ENCODE peak calls at places on chromosomes 11 and 22, in nine cellular contexts. D is naive thymus-derived CD4-positive, alpha-beta T cell; I is IMR-90; V is gastrocnemius medialis; Q is heart right ventricle; Y is lower lobe of right lung; Z is PC-3; S is RWPE2; P is K562. U is an unnamed sample.

GRCh38 chr11:63543711-63544110 is 7.1 kb downstream of the PLAAT4 start:
- ATAC-seq in Q (no peak), Z (no peak), I (no peak), D (no peak), V (no peak), Y (no peak), P (no peak), S (no peak), U (no peak)

GRCh38 chr22:24391836-24392217 is 35.6 kb upstream of the ADORA2A start:
- ATAC-seq in V (no peak), S (peak; percentile 75), I (peak; percentile 94), Q (no peak), Z (no peak), P (no peak), Y (no peak), D (no peak), U (no peak)

GRCh38 chr22:38336699-38337098 is 19.5 kb upstream of the CSNK1E start:
- ATAC-seq in Y (no peak), Q (no peak), P (no peak), Z (no peak), D (no peak), S (no peak), V (no peak), I (no peak), U (no peak)

GRCh38 chr22:20021196-20022181 is 579 bp downstream of the TANGO2 start:
- ATAC-seq in Q (peak; percentile 80), V (peak; percentile 84), D (no peak), Y (peak; percentile 69), Z (peak; percentile 33), P (peak; percentile 72), I (peak; percentile 35), S (peak; percentile 3), U (peak; percentile 6)

GRCh38 chr11:35146074-35146521 is 7.1 kb downstream of the CD44 start:
- ATAC-seq in V (no peak), Z (no peak), P (no peak), Q (no peak), S (peak; percentile 38), Y (peak; percentile 71), I (no peak), D (no peak), U (no peak)

GRCh38 chr11:59174664-59175033 is 2.7 kb downstream of the DTX4 start:
- ATAC-seq in I (no peak), Y (no peak), Z (peak; percentile 48), S (peak; percentile 69), Q (no peak), P (no peak), D (no peak), V (no peak), U (no peak)

GRCh38 chr11:60691636-60692035 is 7.8 kb upstream of the MS4A8 start:
- ATAC-seq in D (no peak), Z (no peak), Q (no peak), S (no peak), P (no peak), Y (no peak), I (no peak), V (no peak), U (no peak)

GRCh38 chr11:87307101-87307500 is 269.4 kb downstream of the TMEM135 start:
- ATAC-seq in P (no peak), S (no peak), D (no peak), Q (peak; percentile 22), V (peak; percentile 54), Z (no peak), I (no peak), Y (no peak), U (peak; percentile 50)

GRCh38 chr11:78170413-78170812 is 18.0 kb downstream of the KCTD21 start:
- ATAC-seq in S (no peak), D (no peak), Y (no peak), Q (no peak), V (no peak), Z (no peak), I (no peak), P (no peak), U (no peak)

GRCh38 chr22:37305873-37306272 is 23.6 kb downstream of the CYTH4 start:
- ATAC-seq in Y (no peak), Q (no peak), D (no peak), Z (no peak), P (no peak), S (no peak), I (no peak), V (no peak), U (no peak)

GRCh38 chr22:37306494-37306829 is 24.2 kb downstream of the CYTH4 start:
- ATAC-seq in I (no peak), P (no peak), Q (no peak), Z (no peak), S (no peak), V (no peak), D (no peak), Y (no peak), U (no peak)

GRCh38 chr22:37303821-37304274 is 21.5 kb downstream of the CYTH4 start:
- ATAC-seq in Z (peak; percentile 82), Q (no peak), Y (peak; percentile 48), D (peak; percentile 70), P (no peak), I (peak; percentile 63), S (peak; percentile 85), V (no peak), U (no peak)

GRCh38 chr22:37302617-37303555 is 20.6 kb downstream of the CYTH4 start:
- ATAC-seq in D (no peak), Z (no peak), Q (no peak), S (no peak), P (no peak), Y (no peak), V (no peak), I (no peak), U (no peak)

GRCh38 chr22:37304595-37305343 is 22.5 kb downstream of the CYTH4 start:
- ATAC-seq in D (no peak), Q (no peak), Z (no peak), P (no peak), V (no peak), S (no peak), Y (no peak), I (no peak), U (no peak)
- H3K4me3 ChIP-seq in D (no peak overlapping the region), Q (no peak overlapping the region), Z (no peak overlapping the region), P (no peak overlapping the region), V (no peak overlapping the region), S (no peak overlapping the region), Y (no peak overlapping the region), I (no peak overlapping the region), U (no peak overlapping the region)

GRCh38 chr11:46942172-46942571 is 5.6 kb downstream of the CSTPP1 start:
- ATAC-seq in S (no peak), P (no peak), I (no peak), D (no peak), Z (peak; percentile 27), Q (no peak), Y (peak; percentile 68), V (no peak), U (no peak)

DNA sequence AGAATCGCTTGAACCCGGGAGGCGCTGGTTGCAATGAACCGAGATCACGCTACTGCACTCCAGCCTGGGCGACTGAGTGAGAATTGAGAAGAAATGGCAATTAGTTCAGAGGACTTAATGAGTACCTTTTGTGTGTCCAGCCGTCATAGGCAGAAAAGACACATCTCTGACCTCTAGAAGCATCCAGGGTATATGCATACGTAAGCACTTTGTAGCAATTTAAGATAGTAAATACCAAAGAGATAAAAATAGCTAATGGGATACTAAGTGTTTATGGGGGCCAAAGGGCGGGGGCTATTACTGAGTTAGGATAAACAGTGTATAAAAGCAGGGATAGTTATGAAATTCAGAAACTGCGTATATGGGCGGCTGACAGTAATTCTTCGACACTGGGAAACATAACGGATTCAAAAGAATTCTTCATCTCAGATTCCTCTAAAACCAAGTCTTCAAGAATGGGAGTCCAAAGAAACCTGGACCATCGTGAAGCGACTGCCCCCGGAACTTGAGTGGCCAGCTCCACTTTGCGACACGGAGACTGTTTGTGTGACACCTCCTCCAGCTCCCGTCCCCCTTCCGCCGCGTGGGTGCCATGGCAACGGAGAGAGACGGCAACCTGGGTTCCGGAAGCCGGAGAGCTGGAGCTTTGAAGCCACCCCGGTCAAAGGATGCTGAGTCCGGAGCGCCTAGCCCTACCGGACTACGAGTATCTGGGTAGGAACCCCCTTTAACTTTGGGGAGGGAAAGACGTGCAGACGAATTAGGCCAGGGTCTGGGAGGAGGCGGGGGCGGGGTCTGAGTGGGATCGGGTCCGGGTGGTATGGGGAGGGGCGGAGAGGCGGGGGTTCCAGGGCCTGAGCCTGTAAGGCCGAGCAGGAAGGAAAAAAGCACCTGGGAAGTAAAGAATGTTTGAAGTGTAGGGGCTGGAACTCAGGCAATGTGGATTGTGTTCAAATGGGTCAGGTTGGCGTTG is at the start of gene CSTPP1:
- ATAC-seq in I (peak; percentile 100), S (peak; percentile 97), Y (peak; percentile 98), D (peak; percentile 99), Z (peak; percentile 96), Q (peak; percentile 96), V (peak; percentile 99), P (peak; percentile 98), U (peak; percentile 96)
- H3K27ac ChIP-seq in I (peak within 1 kb of the TSS; percentile 69), S (peak within 1 kb of the TSS; percentile 21), Y (peak within 1 kb of the TSS; percentile 61), D (peak within 1 kb of the TSS; percentile 72), Z (no peak within 1 kb of the TSS), Q (peak within 1 kb of the TSS; percentile 38), V (peak within 1 kb of the TSS; percentile 50), P (no peak within 1 kb of the TSS), U (peak within 1 kb of the TSS; percentile 67)

DNA sequence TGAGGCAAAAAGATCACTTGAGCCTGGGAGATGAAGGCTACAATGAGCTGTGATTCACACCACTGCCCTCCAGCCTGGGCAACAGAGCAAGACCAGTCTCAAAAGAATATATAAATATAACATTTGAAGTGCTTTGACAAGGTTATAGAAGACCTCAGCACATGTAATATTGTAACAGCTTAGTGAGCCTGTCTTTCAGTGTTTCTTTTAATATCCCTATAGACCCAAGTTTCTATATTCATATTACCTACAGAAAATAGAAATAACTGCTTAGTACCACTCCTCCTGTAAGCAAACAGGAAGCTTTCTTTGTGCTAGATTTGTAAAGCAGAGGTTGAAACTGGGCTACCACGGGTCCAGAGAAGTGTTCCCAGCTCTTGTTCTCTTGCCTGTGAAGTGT is 68.3 kb downstream of the PPP2R1B start:
- ATAC-seq in Z (no peak), I (no peak), Q (no peak), P (peak; percentile 5), V (no peak), D (no peak), Y (no peak), S (no peak), U (no peak)
- H3K4me1 ChIP-seq in Z (peaks cover 7% of the 10 kb centered on the region), I (peaks cover 17% of the 10 kb centered on the region), Q (peaks cover 59% of the 10 kb centered on the region), P (peaks cover 33% of the 10 kb centered on the region), V (peaks cover 60% of the 10 kb centered on the region), D (no peaks in the 10 kb centered on the region), Y (peaks cover 11% of the 10 kb centered on the region), S (no peaks in the 10 kb centered on the region), U (no peaks in the 10 kb centered on the region)

DNA sequence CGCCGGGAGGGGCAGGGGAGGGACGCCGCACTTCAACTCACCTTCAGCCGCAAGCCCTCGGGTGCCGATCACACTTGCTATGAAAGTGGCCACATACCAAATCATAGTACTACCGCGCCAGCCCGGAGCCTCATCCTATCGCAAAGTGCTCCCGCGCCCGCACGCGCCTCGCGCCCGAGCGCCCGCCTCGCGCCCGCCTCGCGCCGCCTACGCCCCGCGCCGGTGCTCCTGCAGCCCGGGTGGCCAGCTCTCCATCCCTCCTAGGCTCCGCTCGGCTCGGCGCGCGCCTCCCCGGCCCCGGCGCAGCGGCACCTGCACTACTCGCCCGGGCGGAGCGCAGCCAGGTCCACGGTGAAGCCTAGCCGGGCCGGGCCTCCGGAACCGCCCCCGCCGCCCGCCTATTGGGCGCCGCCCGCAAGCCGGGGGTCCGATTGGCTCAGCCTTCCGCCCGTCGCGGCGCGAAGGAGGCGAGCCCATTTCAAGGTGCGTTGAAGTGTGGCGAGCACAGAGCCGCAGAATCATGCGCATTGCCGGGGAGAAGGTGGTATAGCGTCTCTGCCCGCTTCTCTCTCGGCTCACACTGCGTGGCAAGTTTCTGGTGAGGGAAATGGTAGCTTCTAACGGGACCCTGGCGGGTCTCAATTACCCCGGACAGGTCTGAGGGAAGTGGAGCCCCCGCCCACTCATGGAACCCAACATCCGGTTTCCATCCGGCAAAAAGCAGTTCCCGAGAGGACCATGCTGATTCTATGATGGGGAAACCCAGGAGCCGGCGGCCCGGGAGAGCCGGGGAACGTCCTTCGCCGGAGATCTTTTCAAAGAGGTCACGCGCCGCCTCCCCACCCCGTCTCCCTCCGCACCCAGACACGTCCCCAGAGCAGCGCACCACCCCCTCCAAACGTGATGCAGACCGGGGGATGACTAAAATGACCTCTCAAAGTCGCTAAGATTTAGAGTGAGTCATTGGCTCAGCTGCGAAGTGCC is at the start of gene IGSF9B:
- ATAC-seq in V (peak; percentile 83), D (peak; percentile 97), Y (peak; percentile 98), Z (peak; percentile 97), S (peak; percentile 94), I (peak; percentile 98), P (peak; percentile 82), Q (peak; percentile 89), U (peak; percentile 89)
- H3K4me3 ChIP-seq in V (peak within 1 kb of the TSS; percentile 67), D (peak within 1 kb of the TSS; percentile 99), Y (peak within 1 kb of the TSS; percentile 73), Z (peak within 1 kb of the TSS; percentile 64), S (peak within 1 kb of the TSS; percentile 51), I (peak within 1 kb of the TSS; percentile 53), P (no peak within 1 kb of the TSS), Q (peak within 1 kb of the TSS; percentile 61), U (peak within 1 kb of the TSS; percentile 72)